ENCODE peak calls at places on chromosomes 11 and 22, in nine cellular contexts. One of them, this sample, is unnamed.

GRCh38 chr11:19539861-19540260 is 172.8 kb upstream of the NAV2 start:
- DNase-seq in tibial artery: no peak
- DNase-seq in fibroblast of lung: no peak
- DNase-seq in lower lobe of right lung: no peak
- DNase-seq in lung: no peak
- DNase-seq in naive thymus-derived CD4-positive, alpha-beta T cell: no peak
- DNase-seq in SK-N-SH: no peak
- DNase-seq in K562: no peak
- DNase-seq in effector memory CD4-positive, alpha-beta T cell: no peak
- DNase-seq in this sample: no peak

GRCh38 chr11:59106363-59107336 is at the start of gene FAM111B:
- DNase-seq in tibial artery: peak; percentile 86
- DNase-seq in fibroblast of lung: peak; percentile 94
- DNase-seq in lower lobe of right lung: peak; percentile 87
- DNase-seq in lung: peak; percentile 89
- DNase-seq in naive thymus-derived CD4-positive, alpha-beta T cell: peak; percentile 44
- DNase-seq in SK-N-SH: peak; percentile 86
- DNase-seq in K562: peak; percentile 12
- DNase-seq in effector memory CD4-positive, alpha-beta T cell: peak; percentile 49
- DNase-seq in this sample: peak; percentile 61

GRCh38 chr22:45551310-45552016 is 48.8 kb downstream of the FBLN1 start:
- DNase-seq in tibial artery: peak; percentile 83
- DNase-seq in fibroblast of lung: peak; percentile 44
- DNase-seq in lower lobe of right lung: no peak
- DNase-seq in lung: no peak
- DNase-seq in naive thymus-derived CD4-positive, alpha-beta T cell: no peak
- DNase-seq in SK-N-SH: no peak
- DNase-seq in K562: no peak
- DNase-seq in effector memory CD4-positive, alpha-beta T cell: no peak
- DNase-seq in this sample: no peak

GRCh38 chr22:42281706-42282251 is 11.3 kb upstream of the TCF20 start:
- DNase-seq in tibial artery: peak; percentile 46
- DNase-seq in fibroblast of lung: no peak
- DNase-seq in lower lobe of right lung: no peak
- DNase-seq in lung: no peak
- DNase-seq in naive thymus-derived CD4-positive, alpha-beta T cell: no peak
- DNase-seq in SK-N-SH: no peak
- DNase-seq in K562: no peak
- DNase-seq in effector memory CD4-positive, alpha-beta T cell: no peak
- DNase-seq in this sample: no peak

GRCh38 chr11:132312161-132312560 is 941.7 kb downstream of the NTM start:
- DNase-seq in tibial artery: no peak
- DNase-seq in fibroblast of lung: peak; percentile 86
- DNase-seq in lower lobe of right lung: no peak
- DNase-seq in lung: no peak
- DNase-seq in naive thymus-derived CD4-positive, alpha-beta T cell: no peak
- DNase-seq in SK-N-SH: no peak
- DNase-seq in K562: no peak
- DNase-seq in effector memory CD4-positive, alpha-beta T cell: no peak
- DNase-seq in this sample: no peak

GRCh38 chr22:27867114-27867957 is 51.7 kb downstream of the PITPNB start:
- DNase-seq in tibial artery: no peak
- DNase-seq in fibroblast of lung: peak; percentile 76
- DNase-seq in lower lobe of right lung: no peak
- DNase-seq in lung: no peak
- DNase-seq in naive thymus-derived CD4-positive, alpha-beta T cell: no peak
- DNase-seq in SK-N-SH: no peak
- DNase-seq in K562: no peak
- DNase-seq in effector memory CD4-positive, alpha-beta T cell: no peak
- DNase-seq in this sample: no peak

GRCh38 chr11:109697140-109697843 is 275.3 kb downstream of the C11orf87 start:
- DNase-seq in tibial artery: no peak
- DNase-seq in fibroblast of lung: peak; percentile 51
- DNase-seq in lower lobe of right lung: no peak
- DNase-seq in lung: no peak
- DNase-seq in naive thymus-derived CD4-positive, alpha-beta T cell: no peak
- DNase-seq in SK-N-SH: peak; percentile 35
- DNase-seq in K562: peak; percentile 43
- DNase-seq in effector memory CD4-positive, alpha-beta T cell: no peak
- DNase-seq in this sample: no peak

GRCh38 chr11:125441648-125442410 is 54.2 kb downstream of the FEZ1 start:
- DNase-seq in tibial artery: peak; percentile 28
- DNase-seq in fibroblast of lung: no peak
- DNase-seq in lower lobe of right lung: no peak
- DNase-seq in lung: no peak
- DNase-seq in naive thymus-derived CD4-positive, alpha-beta T cell: no peak
- DNase-seq in SK-N-SH: no peak
- DNase-seq in K562: peak; percentile 32
- DNase-seq in effector memory CD4-positive, alpha-beta T cell: no peak
- DNase-seq in this sample: no peak

GRCh38 chr11:59144096-59144495 is 1.4 kb downstream of the FAM111A start:
- DNase-seq in tibial artery: no peak
- DNase-seq in fibroblast of lung: no peak
- DNase-seq in lower lobe of right lung: no peak
- DNase-seq in lung: no peak
- DNase-seq in naive thymus-derived CD4-positive, alpha-beta T cell: no peak
- DNase-seq in SK-N-SH: no peak
- DNase-seq in K562: peak; percentile 18
- DNase-seq in effector memory CD4-positive, alpha-beta T cell: no peak
- DNase-seq in this sample: peak; percentile 32

GRCh38 chr11:45959851-45960250 is 37.4 kb downstream of the LARGE2 start:
- DNase-seq in tibial artery: no peak
- DNase-seq in fibroblast of lung: peak; percentile 82
- DNase-seq in lower lobe of right lung: no peak
- DNase-seq in lung: no peak
- DNase-seq in naive thymus-derived CD4-positive, alpha-beta T cell: no peak
- DNase-seq in SK-N-SH: no peak
- DNase-seq in K562: no peak
- DNase-seq in effector memory CD4-positive, alpha-beta T cell: no peak
- DNase-seq in this sample: no peak
- H3K36me3 ChIP-seq in tibial artery: peaks cover 8% of the 10 kb centered on the region
- H3K36me3 ChIP-seq in fibroblast of lung: peaks cover 2% of the 10 kb centered on the region
- H3K36me3 ChIP-seq in lower lobe of right lung: peaks cover 10% of the 10 kb centered on the region
- H3K36me3 ChIP-seq in lung: peaks cover 2% of the 10 kb centered on the region
- H3K36me3 ChIP-seq in naive thymus-derived CD4-positive, alpha-beta T cell: peaks cover 11% of the 10 kb centered on the region
- H3K36me3 ChIP-seq in SK-N-SH: peaks cover 48% of the 10 kb centered on the region
- H3K36me3 ChIP-seq in K562: peaks cover 17% of the 10 kb centered on the region
- H3K36me3 ChIP-seq in effector memory CD4-positive, alpha-beta T cell: peaks cover 4% of the 10 kb centered on the region
- H3K36me3 ChIP-seq in this sample: peaks cover 23% of the 10 kb centered on the region

GRCh38 chr11:111632798-111633197 is 30.5 kb downstream of the SIK2 start:
- DNase-seq in tibial artery: no peak
- DNase-seq in fibroblast of lung: no peak
- DNase-seq in lower lobe of right lung: no peak
- DNase-seq in lung: no peak
- DNase-seq in naive thymus-derived CD4-positive, alpha-beta T cell: no peak
- DNase-seq in SK-N-SH: peak; percentile 40
- DNase-seq in K562: no peak
- DNase-seq in effector memory CD4-positive, alpha-beta T cell: no peak
- DNase-seq in this sample: no peak

GRCh38 chr11:111631666-111632039 is 29.4 kb downstream of the SIK2 start:
- DNase-seq in tibial artery: no peak
- DNase-seq in fibroblast of lung: peak; percentile 89
- DNase-seq in lower lobe of right lung: no peak
- DNase-seq in lung: no peak
- DNase-seq in naive thymus-derived CD4-positive, alpha-beta T cell: no peak
- DNase-seq in SK-N-SH: no peak
- DNase-seq in K562: no peak
- DNase-seq in effector memory CD4-positive, alpha-beta T cell: no peak
- DNase-seq in this sample: no peak

GRCh38 chr11:111633756-111634362 is 31.6 kb downstream of the SIK2 start:
- DNase-seq in tibial artery: no peak
- DNase-seq in fibroblast of lung: peak; percentile 65
- DNase-seq in lower lobe of right lung: no peak
- DNase-seq in lung: no peak
- DNase-seq in naive thymus-derived CD4-positive, alpha-beta T cell: no peak
- DNase-seq in SK-N-SH: peak; percentile 27
- DNase-seq in K562: no peak
- DNase-seq in effector memory CD4-positive, alpha-beta T cell: no peak
- DNase-seq in this sample: no peak

GRCh38 chr11:111634981-111635705 is 32.9 kb downstream of the SIK2 start:
- DNase-seq in tibial artery: no peak
- DNase-seq in fibroblast of lung: peak; percentile 80
- DNase-seq in lower lobe of right lung: no peak
- DNase-seq in lung: no peak
- DNase-seq in naive thymus-derived CD4-positive, alpha-beta T cell: no peak
- DNase-seq in SK-N-SH: no peak
- DNase-seq in K562: peak; percentile 22
- DNase-seq in effector memory CD4-positive, alpha-beta T cell: no peak
- DNase-seq in this sample: no peak

GRCh38 chr11:111633248-111633647 is 31.0 kb downstream of the SIK2 start:
- DNase-seq in tibial artery: no peak
- DNase-seq in fibroblast of lung: no peak
- DNase-seq in lower lobe of right lung: no peak
- DNase-seq in lung: no peak
- DNase-seq in naive thymus-derived CD4-positive, alpha-beta T cell: no peak
- DNase-seq in SK-N-SH: no peak
- DNase-seq in K562: no peak
- DNase-seq in effector memory CD4-positive, alpha-beta T cell: no peak
- DNase-seq in this sample: no peak
- H3K27ac ChIP-seq in tibial artery: no peak overlapping the region
- H3K27ac ChIP-seq in fibroblast of lung: peak overlapping the region; percentile 16
- H3K27ac ChIP-seq in lower lobe of right lung: peak overlapping the region; percentile 1
- H3K27ac ChIP-seq in lung: no peak overlapping the region
- H3K27ac ChIP-seq in naive thymus-derived CD4-positive, alpha-beta T cell: no peak overlapping the region
- H3K27ac ChIP-seq in SK-N-SH: peak overlapping the region; percentile 79
- H3K27ac ChIP-seq in K562: peak overlapping the region; percentile 4
- H3K27ac ChIP-seq in effector memory CD4-positive, alpha-beta T cell: no peak overlapping the region
- H3K27ac ChIP-seq in this sample: no peak overlapping the region

DNA sequence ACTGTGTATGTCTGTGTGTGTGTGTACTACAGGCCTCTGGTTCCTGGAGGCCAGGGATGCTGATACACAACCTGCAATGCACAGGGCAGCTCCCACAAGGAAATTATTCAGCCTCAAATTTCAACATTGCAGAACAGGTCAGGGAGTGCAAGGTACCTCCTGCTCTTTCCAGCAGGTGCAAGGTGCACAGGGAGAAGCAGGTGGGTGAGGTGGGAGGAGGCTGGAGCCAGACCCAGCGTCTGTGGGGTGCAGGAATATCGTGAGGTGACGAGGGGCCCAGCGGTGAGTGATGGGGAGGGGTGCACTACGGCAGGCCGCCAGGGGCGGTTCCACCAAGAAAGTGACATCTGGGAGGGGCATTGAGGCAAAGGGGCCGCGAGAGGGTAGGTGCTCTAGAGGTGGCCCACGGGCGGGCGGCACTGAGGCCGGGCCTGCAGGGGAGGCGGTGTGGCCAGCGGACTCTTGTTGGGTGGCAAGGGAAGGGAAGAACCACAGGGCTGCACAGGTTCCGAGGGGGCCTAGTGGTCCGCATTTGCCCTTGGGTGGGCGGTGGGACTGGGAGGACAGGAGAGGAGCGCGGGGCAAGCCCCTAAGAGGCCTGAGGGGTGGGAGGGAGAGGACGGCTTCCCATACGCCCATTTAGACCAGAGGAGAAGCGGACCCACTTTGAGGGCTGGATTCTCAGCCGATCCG is 21.6 kb downstream of the DGCR6L start:
- DNase-seq in tibial artery: no peak
- DNase-seq in fibroblast of lung: no peak
- DNase-seq in lower lobe of right lung: no peak
- DNase-seq in lung: no peak
- DNase-seq in naive thymus-derived CD4-positive, alpha-beta T cell: no peak
- DNase-seq in SK-N-SH: no peak
- DNase-seq in K562: no peak
- DNase-seq in effector memory CD4-positive, alpha-beta T cell: no peak
- DNase-seq in this sample: no peak
- H3K4me3 ChIP-seq in tibial artery: no peak overlapping the region
- H3K4me3 ChIP-seq in fibroblast of lung: no peak overlapping the region
- H3K4me3 ChIP-seq in lower lobe of right lung: peak overlapping the region; percentile 62
- H3K4me3 ChIP-seq in lung: no peak overlapping the region
- H3K4me3 ChIP-seq in naive thymus-derived CD4-positive, alpha-beta T cell: peak overlapping the region; percentile 52
- H3K4me3 ChIP-seq in SK-N-SH: no peak overlapping the region
- H3K4me3 ChIP-seq in K562: peak overlapping the region; percentile 55
- H3K4me3 ChIP-seq in effector memory CD4-positive, alpha-beta T cell: peak overlapping the region; percentile 53
- H3K4me3 ChIP-seq in this sample: no peak overlapping the region

GRCh38 chr11:44125598-44125997 is 30.1 kb downstream of the EXT2 start:
- DNase-seq in tibial artery: no peak
- DNase-seq in fibroblast of lung: peak; percentile 25
- DNase-seq in lower lobe of right lung: no peak
- DNase-seq in lung: no peak
- DNase-seq in naive thymus-derived CD4-positive, alpha-beta T cell: no peak
- DNase-seq in SK-N-SH: no peak
- DNase-seq in K562: no peak
- DNase-seq in effector memory CD4-positive, alpha-beta T cell: no peak
- DNase-seq in this sample: no peak

GRCh38 chr11:44116433-44116832 is 21.0 kb downstream of the EXT2 start:
- DNase-seq in tibial artery: no peak
- DNase-seq in fibroblast of lung: no peak
- DNase-seq in lower lobe of right lung: no peak
- DNase-seq in lung: no peak
- DNase-seq in naive thymus-derived CD4-positive, alpha-beta T cell: no peak
- DNase-seq in SK-N-SH: no peak
- DNase-seq in K562: no peak
- DNase-seq in effector memory CD4-positive, alpha-beta T cell: no peak
- DNase-seq in this sample: no peak

DNA sequence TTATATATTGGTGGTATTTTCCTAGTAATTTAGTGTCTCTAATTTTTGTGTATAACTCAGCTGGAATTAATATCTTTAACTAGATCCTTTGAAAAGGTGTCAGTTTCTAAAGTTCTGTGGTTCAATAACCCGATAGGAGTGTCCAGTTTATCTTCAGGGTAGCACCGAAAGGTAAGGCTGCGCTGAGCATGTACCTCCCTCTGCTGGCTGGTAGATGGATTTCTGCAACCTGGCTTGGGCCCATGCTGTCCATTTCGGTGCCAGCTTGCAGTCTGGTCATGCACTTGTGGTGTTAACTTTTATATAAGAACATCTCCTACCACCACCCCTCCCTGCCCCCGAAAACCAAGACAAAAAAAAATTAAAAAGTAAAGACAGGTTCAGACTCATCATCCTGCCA is 24.7 kb downstream of the EXT2 start:
- DNase-seq in tibial artery: no peak
- DNase-seq in fibroblast of lung: no peak
- DNase-seq in lower lobe of right lung: no peak
- DNase-seq in lung: no peak
- DNase-seq in naive thymus-derived CD4-positive, alpha-beta T cell: no peak
- DNase-seq in SK-N-SH: peak; percentile 18
- DNase-seq in K562: no peak
- DNase-seq in effector memory CD4-positive, alpha-beta T cell: no peak
- DNase-seq in this sample: no peak
- H3K36me3 ChIP-seq in tibial artery: peaks cover 25% of the 10 kb centered on the region
- H3K36me3 ChIP-seq in fibroblast of lung: peaks cover 2% of the 10 kb centered on the region
- H3K36me3 ChIP-seq in lower lobe of right lung: peaks cover 56% of the 10 kb centered on the region
- H3K36me3 ChIP-seq in lung: peaks cover 14% of the 10 kb centered on the region
- H3K36me3 ChIP-seq in naive thymus-derived CD4-positive, alpha-beta T cell: peaks cover 63% of the 10 kb centered on the region
- H3K36me3 ChIP-seq in SK-N-SH: peaks cover 23% of the 10 kb centered on the region
- H3K36me3 ChIP-seq in K562: peaks cover 50% of the 10 kb centered on the region
- H3K36me3 ChIP-seq in effector memory CD4-positive, alpha-beta T cell: peaks cover 30% of the 10 kb centered on the region
- H3K36me3 ChIP-seq in this sample: peaks cover 48% of the 10 kb centered on the region

This sample was measured in CD4-positive, CD25-positive, alpha-beta regulatory T cell.